ENCODE peak calls at places on chromosomes 6 and 20, in five cellular contexts. U is SK-N-SH, A is HepG2, T is K562, D is GM12878. F is an unnamed sample.
A peak's percentile ranks its signal among the peaks of the same experiment; 100 is the strongest.

GRCh38 chr6:62516287-62517152 is 230.5 kb upstream of the KHDRBS2 start:
- DNase-seq in T (no peak), A (no peak), U (no peak), D (no peak), F (no peak)

GRCh38 chr6:127775371-127775770 is 125.5 kb downstream of the THEMIS start:
- DNase-seq in T (no peak), D (no peak), A (no peak), U (no peak), F (no peak)

GRCh38 chr6:36698871-36699271 is 1.2 kb downstream of the RAB44 start:
- DNase-seq in U (no peak), T (no peak), D (no peak), A (no peak), F (no peak)

GRCh38 chr6:50724381-50725124 is 11.2 kb downstream of the TFAP2D start:
- DNase-seq in A (no peak), D (no peak), U (peak; percentile 56), T (no peak), F (no peak)

GRCh38 chr6:89934685-89935366 is 40.6 kb downstream of the GJA10 start:
- DNase-seq in T (peak; percentile 36), D (no peak), U (peak; percentile 41), A (no peak), F (no peak)

GRCh38 chr6:155883741-155884140 is 428.1 kb upstream of the NOX3 start:
- DNase-seq in A (no peak), D (no peak), U (no peak), T (no peak), F (peak; percentile 76)

GRCh38 chr20:58028123-58028522 is 200.3 kb downstream of the ANKRD60 start:
- DNase-seq in D (no peak), A (no peak), T (no peak), U (no peak), F (no peak)

GRCh38 chr20:10637563-10637962 is 36.2 kb downstream of the JAG1 start:
- DNase-seq in D (no peak), A (no peak), U (no peak), T (no peak), F (no peak)

GRCh38 chr20:20521736-20522135 is 153.8 kb downstream of the INSM1 start:
- DNase-seq in D (no peak), T (no peak), A (no peak), U (no peak), F (no peak)

GRCh38 chr6:25889877-25890853 is 16.1 kb upstream of the SLC17A3 start:
- DNase-seq in D (no peak), U (peak; percentile 58), A (peak; percentile 70), T (peak; percentile 25), F (peak; percentile 17)

GRCh38 chr6:114740547-114740946 is 397.7 kb upstream of the HS3ST5 start:
- DNase-seq in D (no peak), U (no peak), A (no peak), T (no peak), F (no peak)

GRCh38 chr6:35922139-35922554 is 1.2 kb upstream of the SRPK1 start:
- DNase-seq in U (no peak), A (peak; percentile 54), T (no peak), D (no peak), F (no peak)

GRCh38 chr6:44256291-44257006 is 879 bp downstream of the SLC35B2 start:
- DNase-seq in T (no peak), U (no peak), D (no peak), A (no peak), F (no peak)

GRCh38 chr6:44661221-44661609 is 273.7 kb downstream of the CDC5L start:
- DNase-seq in T (no peak), D (no peak), U (no peak), A (peak; percentile 23), F (no peak)

GRCh38 chr6:151257984-151258445 is 18.2 kb downstream of the AKAP12 start:
- DNase-seq in T (no peak), A (no peak), U (no peak), D (no peak), F (peak; percentile 52)

GRCh38 chr6:21987501-21987957 is 309.3 kb downstream of the PRL start:
- DNase-seq in A (peak; percentile 5), D (peak; percentile 11), T (peak; percentile 77), U (peak; percentile 63), F (peak; percentile 97)

GRCh38 chr6:85452441-85452881 is 2.6 kb downstream of the NT5E start:
- DNase-seq in A (no peak), T (no peak), D (no peak), U (no peak), F (peak; percentile 93)

DNA sequence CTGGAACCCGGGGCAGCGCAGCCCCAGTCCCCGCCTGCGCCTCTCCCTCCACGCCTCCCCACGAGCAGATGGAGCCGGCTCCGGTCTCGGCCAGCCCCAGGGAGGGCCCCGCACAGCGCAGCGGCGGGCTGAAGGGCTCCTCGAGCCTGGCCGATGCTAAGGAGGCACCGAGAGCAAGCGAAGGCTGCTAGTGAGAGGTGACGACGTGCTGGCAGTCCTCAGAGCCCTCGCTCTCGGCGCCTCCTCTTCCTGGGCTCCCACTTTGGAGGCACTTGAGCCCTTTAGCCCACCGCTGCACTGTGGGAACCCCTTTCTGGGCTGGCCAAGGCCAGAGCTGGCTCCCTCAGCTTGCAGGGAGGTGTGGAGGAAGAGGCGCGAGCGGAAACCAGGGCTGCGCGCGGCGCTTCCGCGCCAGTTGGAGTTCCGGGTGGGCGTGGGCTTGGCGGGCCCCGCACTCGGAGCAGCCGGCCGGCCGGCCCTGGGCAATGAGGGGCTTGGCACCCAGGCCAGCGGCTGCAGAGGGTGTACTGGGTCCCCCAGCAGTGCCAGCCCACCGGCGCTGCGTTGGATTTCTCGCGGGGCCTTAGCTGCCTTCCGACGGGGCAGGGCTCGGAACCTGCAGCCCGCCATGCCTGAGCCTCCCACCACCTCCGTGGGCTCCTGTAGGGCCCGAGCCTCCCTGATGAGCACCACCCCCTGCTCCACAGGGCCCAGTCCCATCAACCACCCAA is 2.5 kb upstream of the TMEM14C start:
- DNase-seq in A (peak; percentile 24), T (no peak), D (no peak), U (peak; percentile 22), F (peak; percentile 17)
- TF ChIP-seq MXI1 in A (no peak), T (no peak), D (no peak), U (no peak), F (no peak)

GRCh38 chr6:143286280-143286795 is 164.2 kb downstream of the ADAT2 start:
- DNase-seq in U (no peak), A (no peak), T (no peak), D (no peak), F (peak; percentile 37)
- H2AFZ ChIP-seq in U (no peak overlapping the region), A (no peak overlapping the region), T (no peak overlapping the region), D (no peak overlapping the region), F (no peak overlapping the region)

DNA sequence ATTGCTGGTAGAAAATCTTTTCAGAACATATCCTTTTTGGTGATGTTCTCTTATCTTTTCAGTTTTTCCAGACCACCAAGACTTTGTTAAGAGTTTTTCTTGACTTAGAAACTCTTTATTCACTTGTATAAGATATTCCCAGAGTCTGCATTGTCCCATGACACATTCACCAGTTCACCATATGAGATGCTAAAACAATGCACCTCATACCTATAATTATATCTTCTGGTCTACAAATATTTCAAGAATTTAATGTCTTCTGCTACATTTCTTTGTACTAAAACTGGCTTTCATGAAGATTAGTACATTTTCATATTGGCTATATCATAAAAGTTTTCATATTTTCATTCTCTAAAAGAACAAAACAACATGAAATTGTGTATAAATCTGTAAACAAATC is 111.3 kb downstream of the ADGRG6 start:
- DNase-seq in U (no peak), A (no peak), T (no peak), D (no peak), F (peak; percentile 55)
- TF ChIP-seq MXI1 in U (no peak), A (no peak), T (no peak), D (no peak), F (no peak)

GRCh38 chr20:1940581-1940980 is 45.4 kb downstream of the SIRPA start:
- DNase-seq in D (no peak), A (no peak), T (no peak), U (no peak), F (no peak)
- H2AFZ ChIP-seq in D (no peak overlapping the region), A (no peak overlapping the region), T (no peak overlapping the region), U (no peak overlapping the region), F (no peak overlapping the region)

GRCh38 chr6:41732149-41732548 is 3.3 kb downstream of the TFEB start:
- DNase-seq in D (no peak), U (no peak), T (no peak), A (no peak), F (no peak)

GRCh38 chr6:41731561-41732086 is 3.8 kb downstream of the TFEB start:
- DNase-seq in T (no peak), D (no peak), A (no peak), U (no peak), F (no peak)

GRCh38 chr6:41733707-41734665 is 1.4 kb downstream of the TFEB start:
- DNase-seq in U (peak; percentile 93), D (peak; percentile 63), A (peak; percentile 76), T (peak; percentile 82), F (peak; percentile 62)

GRCh38 chr6:41733349-41733706 is 2.1 kb downstream of the TFEB start:
- DNase-seq in U (no peak), T (no peak), A (no peak), D (no peak), F (no peak)

GRCh38 chr6:41732601-41733348 is 2.6 kb downstream of the TFEB start:
- DNase-seq in A (no peak), D (peak; percentile 62), U (no peak), T (no peak), F (no peak)
- TF ChIP-seq MXI1 in A (no peak), D (peak; percentile 89), U (peak; percentile 19), T (no peak), F (no peak)

GRCh38 chr6:141395443-141396008 is 737.2 kb upstream of the GJE1 start:
- DNase-seq in T (no peak), D (no peak), A (no peak), U (no peak), F (no peak)
- H2AFZ ChIP-seq in T (no peak overlapping the region), D (no peak overlapping the region), A (no peak overlapping the region), U (no peak overlapping the region), F (no peak overlapping the region)

DNA sequence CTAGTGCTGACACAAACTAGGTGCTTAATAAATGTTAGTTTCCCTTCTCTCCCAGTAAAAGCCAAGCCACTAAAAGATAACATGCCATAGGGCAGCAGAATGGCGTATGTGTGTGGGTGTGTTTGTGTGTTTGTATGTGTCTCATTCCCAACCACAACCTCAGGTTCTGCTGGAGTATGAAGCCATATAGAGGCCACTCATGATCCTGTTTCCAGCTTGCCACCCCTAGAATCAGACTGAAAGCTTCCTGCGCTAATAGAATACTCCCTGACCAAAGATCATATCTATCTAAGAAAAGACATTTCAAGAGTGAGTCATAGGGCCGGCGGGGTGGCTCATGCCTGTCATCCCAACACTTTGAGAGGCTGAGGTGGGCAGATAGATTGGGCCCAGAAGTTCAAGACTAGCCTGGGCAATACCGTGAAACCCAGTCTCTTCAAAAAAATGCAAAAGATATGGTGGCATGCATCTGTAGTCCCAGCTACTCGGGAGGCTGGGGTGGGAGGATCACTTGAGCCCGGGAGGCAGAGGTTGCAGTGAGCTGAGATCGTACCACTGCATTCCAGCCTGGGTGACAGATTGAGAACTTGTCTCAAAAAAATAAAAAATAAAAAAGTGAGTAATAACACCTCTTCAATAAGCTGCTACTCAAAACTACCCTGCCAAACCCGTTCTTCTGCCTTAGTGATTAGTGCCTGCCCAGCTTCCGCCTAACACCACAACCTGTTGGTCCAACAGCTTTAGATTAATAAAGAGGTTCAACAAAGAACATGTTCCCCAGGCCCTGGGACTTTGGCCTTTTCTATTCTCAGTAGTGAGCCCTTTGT is 11.8 kb upstream of the SNRPC start:
- DNase-seq in U (no peak), D (no peak), T (peak; percentile 77), A (peak; percentile 72), F (peak; percentile 72)
- TF ChIP-seq MXI1 in U (no peak), D (no peak), T (no peak), A (no peak), F (no peak)

F was measured in IMR-90.